ENCODE peak calls at places on chromosomes 11 and 22, in eight cellular contexts. F is lower lobe of right lung, U is GM12865, N is breast epithelium, C is kidney epithelial cell, J is neural progenitor cell, T is heart left ventricle, V is upper lobe of right lung. D is an unnamed sample.

GRCh38 chr11:4060182-4060923 is 34.2 kb upstream of the RRM1 start:
- DNase-seq in F (no peak), U (no peak), N (no peak), C (no peak), J (no peak), T (no peak), V (no peak), D (no peak)

GRCh38 chr22:45537734-45538181 is 35.1 kb downstream of the FBLN1 start:
- DNase-seq in F (no peak), U (no peak), N (peak; percentile 93), C (no peak), J (no peak), T (peak; percentile 60), V (no peak), D (peak; percentile 85)

GRCh38 chr11:73384871-73385692 is 8.9 kb downstream of the RELT start:
- DNase-seq in F (peak; percentile 90), U (peak; percentile 82), N (no peak), C (no peak), J (no peak), T (peak; percentile 80), V (peak; percentile 88), D (no peak)

GRCh38 chr11:97683733-97684132 is 1293.9 kb downstream of the JRKL start:
- DNase-seq in F (no peak), U (peak; percentile 21), N (no peak), C (peak; percentile 19), J (peak; percentile 23), T (no peak), V (no peak), D (no peak)

GRCh38 chr11:110376711-110377324 is 52.9 kb upstream of the FDX1 start:
- DNase-seq in F (peak; percentile 74), U (peak; percentile 80), N (peak; percentile 51), C (peak; percentile 73), J (peak; percentile 78), T (peak; percentile 86), V (peak; percentile 73), D (peak; percentile 89)

GRCh38 chr11:32911413-32911812 is 18.8 kb downstream of the QSER1 start:
- DNase-seq in F (no peak), U (no peak), N (no peak), C (no peak), J (no peak), T (no peak), V (no peak), D (no peak)

GRCh38 chr22:21042978-21043855 is 2.5 kb upstream of the LRRC74B start:
- DNase-seq in F (peak; percentile 25), U (no peak), N (no peak), C (no peak), J (no peak), T (no peak), V (peak; percentile 31), D (no peak)

GRCh38 chr22:33389927-33390326 is 331.7 kb upstream of the SYN3 start:
- DNase-seq in F (no peak), U (no peak), N (no peak), C (no peak), J (no peak), T (no peak), V (no peak), D (no peak)

GRCh38 chr11:109196016-109196415 is 226.0 kb upstream of the C11orf87 start:
- DNase-seq in F (no peak), U (no peak), N (no peak), C (no peak), J (no peak), T (no peak), V (no peak), D (no peak)

GRCh38 chr11:17537261-17537660 is 7.0 kb downstream of the USH1C start:
- DNase-seq in F (no peak), U (no peak), N (no peak), C (no peak), J (no peak), T (no peak), V (no peak), D (no peak)

GRCh38 chr11:126815111-126815510 is 185.5 kb downstream of the KIRREL3 start:
- DNase-seq in F (no peak), U (no peak), N (no peak), C (no peak), J (no peak), T (no peak), V (no peak), D (no peak)

GRCh38 chr11:119337581-119338317 is 2.9 kb downstream of the C1QTNF5 start:
- DNase-seq in F (peak; percentile 49), U (no peak), N (no peak), C (no peak), J (peak; percentile 92), T (no peak), V (peak; percentile 59), D (no peak)
- H3K4me3 ChIP-seq in F (no peak overlapping the region), U (no peak overlapping the region), N (no peak overlapping the region), C (no peak overlapping the region), J (peak overlapping the region; percentile 77), T (no peak overlapping the region), V (no peak overlapping the region), D (no peak overlapping the region)

DNA sequence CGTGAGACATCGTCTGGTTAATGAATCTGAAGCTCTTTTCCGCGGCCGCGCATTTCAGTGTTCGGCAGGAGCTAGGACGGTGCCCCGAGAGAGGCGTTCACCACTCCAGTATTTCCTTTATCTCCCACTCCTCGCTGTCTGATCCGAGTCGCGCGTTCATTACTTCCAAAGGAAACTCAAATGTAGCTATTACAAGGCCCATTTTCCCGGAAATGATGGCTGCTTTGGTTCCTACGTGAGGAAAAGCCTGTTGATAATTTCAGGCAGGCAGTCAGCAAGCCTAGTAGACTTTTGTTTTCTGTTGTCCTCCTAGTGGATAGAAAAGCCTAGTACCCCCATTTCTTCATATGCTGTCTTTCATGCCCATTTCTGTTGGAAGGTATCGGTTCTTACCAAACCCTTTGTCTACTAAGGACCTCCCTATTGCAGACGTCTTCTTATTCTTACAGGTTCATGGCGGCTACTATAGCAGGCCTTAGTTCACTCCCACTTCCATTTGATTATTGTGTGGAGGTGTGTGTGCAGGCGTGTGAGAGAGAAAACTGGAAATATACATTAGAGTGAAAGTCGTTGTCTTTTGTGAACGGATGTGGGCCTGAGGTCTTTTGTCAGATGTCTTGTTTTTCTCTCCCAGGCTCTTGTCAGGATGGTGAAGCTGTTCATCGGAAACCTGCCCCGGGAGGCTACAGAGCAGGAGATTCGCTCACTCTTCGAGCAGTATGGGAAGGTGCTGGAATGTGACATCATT is 737 bp downstream of the RBM4 start:
- DNase-seq in F (no peak), U (peak; percentile 52), N (no peak), C (no peak), J (no peak), T (no peak), V (no peak), D (no peak)
- TF ChIP-seq CTCF in F (no peak), U (peak; percentile 6), N (no peak), C (no peak), J (no peak), T (no peak), V (peak; percentile 6), D (no peak)

GRCh38 chr11:96256213-96256580 is 86.8 kb downstream of the MAML2 start:
- DNase-seq in F (no peak), U (no peak), N (no peak), C (no peak), J (no peak), T (no peak), V (no peak), D (no peak)

GRCh38 chr11:96256604-96257003 is 86.4 kb downstream of the MAML2 start:
- DNase-seq in F (no peak), U (peak; percentile 38), N (no peak), C (no peak), J (no peak), T (no peak), V (no peak), D (no peak)

GRCh38 chr11:96254087-96254486 is 88.9 kb downstream of the MAML2 start:
- DNase-seq in F (no peak), U (peak; percentile 79), N (peak; percentile 69), C (no peak), J (no peak), T (peak; percentile 71), V (no peak), D (no peak)

GRCh38 chr11:96257036-96257435 is 86.0 kb downstream of the MAML2 start:
- DNase-seq in F (no peak), U (no peak), N (no peak), C (no peak), J (no peak), T (no peak), V (no peak), D (no peak)

DNA sequence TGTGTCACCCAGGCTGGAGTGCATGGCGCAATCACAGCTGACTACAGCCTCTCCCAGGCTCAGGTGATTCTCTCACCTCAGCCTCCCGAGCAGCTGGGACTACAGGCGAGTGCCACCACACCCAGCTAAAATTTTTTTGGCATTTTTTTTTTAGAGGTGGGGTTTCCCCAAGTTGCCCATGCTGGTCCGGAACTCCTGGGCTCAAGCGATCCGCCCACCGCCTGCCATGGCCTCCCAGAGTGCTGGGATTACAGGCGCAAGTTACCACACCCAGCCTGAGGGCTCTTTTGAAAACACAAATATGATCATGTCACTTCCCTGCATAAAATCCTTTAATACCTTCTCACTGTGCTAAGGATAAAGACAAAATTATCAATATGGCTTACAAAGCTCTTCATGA is 88.1 kb downstream of the MAML2 start:
- DNase-seq in F (no peak), U (no peak), N (no peak), C (no peak), J (no peak), T (no peak), V (peak; percentile 65), D (no peak)
- H3K4me3 ChIP-seq in F (no peak overlapping the region), U (no peak overlapping the region), N (no peak overlapping the region), C (no peak overlapping the region), J (no peak overlapping the region), T (no peak overlapping the region), V (no peak overlapping the region), D (no peak overlapping the region)

GRCh38 chr11:79461144-79461543 is 20.3 kb upstream of the TENM4 start:
- DNase-seq in F (no peak), U (peak; percentile 30), N (no peak), C (no peak), J (peak; percentile 64), T (peak; percentile 12), V (no peak), D (no peak)
- TF ChIP-seq CTCF in F (peak; percentile 49), U (peak; percentile 45), N (peak; percentile 13), C (peak; percentile 77), J (peak; percentile 79), T (peak; percentile 42), V (peak; percentile 58), D (no peak)

GRCh38 chr22:31733580-31734079 is 16.3 kb downstream of the PRR14L start:
- DNase-seq in F (no peak), U (no peak), N (no peak), C (no peak), J (no peak), T (no peak), V (no peak), D (no peak)

GRCh38 chr22:31736458-31736857 is 13.5 kb downstream of the PRR14L start:
- DNase-seq in F (no peak), U (no peak), N (no peak), C (no peak), J (no peak), T (no peak), V (no peak), D (no peak)

GRCh38 chr22:31732089-31732829 is 17.7 kb downstream of the PRR14L start:
- DNase-seq in F (no peak), U (no peak), N (no peak), C (no peak), J (no peak), T (no peak), V (no peak), D (no peak)

GRCh38 chr22:31737932-31738331 is 12.0 kb downstream of the PRR14L start:
- DNase-seq in F (no peak), U (no peak), N (no peak), C (no peak), J (no peak), T (no peak), V (no peak), D (no peak)

GRCh38 chr22:31734512-31734911 is 15.4 kb downstream of the PRR14L start:
- DNase-seq in F (no peak), U (no peak), N (no peak), C (no peak), J (no peak), T (no peak), V (no peak), D (no peak)
- H3K4me3 ChIP-seq in F (no peak overlapping the region), U (no peak overlapping the region), N (no peak overlapping the region), C (no peak overlapping the region), J (no peak overlapping the region), T (no peak overlapping the region), V (no peak overlapping the region), D (no peak overlapping the region)

D was measured in lower leg skin.